ENCODE peak calls at places on chromosomes 1 and 21, in six cellular contexts. One of them, this sample, is unnamed.

GRCh38 chr21:42144221-42144620 is 73.1 kb downstream of the UMODL1 start:
- DNase-seq in BJ: no peak
- DNase-seq in GM12865: no peak
- DNase-seq in heart right ventricle: no peak
- DNase-seq in tibial artery: no peak
- DNase-seq in osteocyte: no peak
- DNase-seq in this sample: no peak

GRCh38 chr1:151309851-151310323 is 17.3 kb downstream of the PI4KB start:
- DNase-seq in BJ: no peak
- DNase-seq in heart right ventricle: no peak
- DNase-seq in tibial artery: no peak
- DNase-seq in osteocyte: no peak
- DNase-seq in GM12865: no peak
- DNase-seq in this sample: no peak

GRCh38 chr1:5938068-5938740 is 54.0 kb downstream of the NPHP4 start:
- DNase-seq in heart right ventricle: no peak
- DNase-seq in tibial artery: no peak
- DNase-seq in GM12865: no peak
- DNase-seq in BJ: peak
- DNase-seq in osteocyte: peak
- DNase-seq in this sample: peak

GRCh38 chr1:111448482-111448917 is 556 bp downstream of the WDR77 start:
- DNase-seq in GM12865: no peak
- DNase-seq in heart right ventricle: no peak
- DNase-seq in tibial artery: no peak
- DNase-seq in BJ: no peak
- DNase-seq in osteocyte: no peak
- DNase-seq in this sample: peak

GRCh38 chr1:117110774-117111173 is 10.8 kb downstream of the TRIM45 start:
- DNase-seq in BJ: no peak
- DNase-seq in heart right ventricle: no peak
- DNase-seq in osteocyte: no peak
- DNase-seq in tibial artery: no peak
- DNase-seq in GM12865: no peak
- DNase-seq in this sample: no peak

GRCh38 chr1:107940178-107940577 is 24.8 kb downstream of the VAV3 start:
- DNase-seq in BJ: no peak
- DNase-seq in GM12865: no peak
- DNase-seq in tibial artery: no peak
- DNase-seq in heart right ventricle: peak
- DNase-seq in osteocyte: no peak
- DNase-seq in this sample: no peak

GRCh38 chr1:234862944-234863515 is 253.1 kb upstream of the IRF2BP2 start:
- DNase-seq in osteocyte: no peak
- DNase-seq in heart right ventricle: peak
- DNase-seq in BJ: peak
- DNase-seq in GM12865: no peak
- DNase-seq in tibial artery: peak
- DNase-seq in this sample: no peak

GRCh38 chr1:107545056-107545597 is 404.3 kb downstream of the NTNG1 start:
- DNase-seq in heart right ventricle: no peak
- DNase-seq in osteocyte: no peak
- DNase-seq in BJ: no peak
- DNase-seq in tibial artery: no peak
- DNase-seq in GM12865: no peak
- DNase-seq in this sample: no peak

GRCh38 chr1:156490401-156491032 is 10.1 kb downstream of the MEF2D start:
- DNase-seq in osteocyte: no peak
- DNase-seq in heart right ventricle: peak
- DNase-seq in BJ: no peak
- DNase-seq in GM12865: peak
- DNase-seq in tibial artery: no peak
- DNase-seq in this sample: no peak

GRCh38 chr1:35539824-35540261 is 17.4 kb downstream of the KIAA0319L start:
- DNase-seq in heart right ventricle: no peak
- DNase-seq in tibial artery: no peak
- DNase-seq in osteocyte: no peak
- DNase-seq in BJ: no peak
- DNase-seq in GM12865: peak
- DNase-seq in this sample: no peak

GRCh38 chr1:67355745-67356424 is 48.2 kb downstream of the IL12RB2 start:
- DNase-seq in osteocyte: no peak
- DNase-seq in heart right ventricle: no peak
- DNase-seq in GM12865: no peak
- DNase-seq in BJ: peak
- DNase-seq in tibial artery: no peak
- DNase-seq in this sample: no peak

GRCh38 chr1:47388548-47389238 is 27.4 kb upstream of the FOXE3 start:
- DNase-seq in osteocyte: peak
- DNase-seq in heart right ventricle: peak
- DNase-seq in BJ: no peak
- DNase-seq in tibial artery: peak
- DNase-seq in GM12865: peak
- DNase-seq in this sample: no peak

GRCh38 chr1:33791251-33791650 is 72.6 kb upstream of the HMGB4 start:
- DNase-seq in heart right ventricle: no peak
- DNase-seq in osteocyte: peak
- DNase-seq in BJ: no peak
- DNase-seq in GM12865: no peak
- DNase-seq in tibial artery: no peak
- DNase-seq in this sample: no peak

GRCh38 chr1:53328490-53329182 is 766 bp upstream of the LRP8 start:
- DNase-seq in GM12865: peak
- DNase-seq in osteocyte: no peak
- DNase-seq in tibial artery: peak
- DNase-seq in BJ: no peak
- DNase-seq in heart right ventricle: no peak
- DNase-seq in this sample: no peak

GRCh38 chr1:196115641-196116040 is 492.6 kb downstream of the KCNT2 start:
- DNase-seq in BJ: peak
- DNase-seq in tibial artery: peak
- DNase-seq in heart right ventricle: peak
- DNase-seq in osteocyte: no peak
- DNase-seq in GM12865: no peak
- DNase-seq in this sample: no peak

GRCh38 chr1:85850238-85850637 is 142.0 kb upstream of the ZNHIT6 start:
- DNase-seq in tibial artery: no peak
- DNase-seq in osteocyte: no peak
- DNase-seq in GM12865: peak
- DNase-seq in BJ: peak
- DNase-seq in heart right ventricle: no peak
- DNase-seq in this sample: no peak

GRCh38 chr1:97202481-97202880 is 480.9 kb downstream of the PTBP2 start:
- DNase-seq in osteocyte: no peak
- DNase-seq in GM12865: no peak
- DNase-seq in BJ: no peak
- DNase-seq in heart right ventricle: no peak
- DNase-seq in tibial artery: no peak
- DNase-seq in this sample: no peak

GRCh38 chr1:162385702-162386101 is 4.2 kb downstream of the C1orf226 start:
- DNase-seq in GM12865: no peak
- DNase-seq in heart right ventricle: no peak
- DNase-seq in tibial artery: no peak
- DNase-seq in osteocyte: peak
- DNase-seq in BJ: no peak
- DNase-seq in this sample: peak

GRCh38 chr1:247357062-247357780 is 25.6 kb upstream of the ZNF496 start:
- DNase-seq in tibial artery: no peak
- DNase-seq in GM12865: no peak
- DNase-seq in osteocyte: no peak
- DNase-seq in BJ: no peak
- DNase-seq in heart right ventricle: peak
- DNase-seq in this sample: no peak

GRCh38 chr1:213070399-213070798 is 19.4 kb downstream of the RPS6KC1 start:
- DNase-seq in BJ: no peak
- DNase-seq in osteocyte: no peak
- DNase-seq in GM12865: peak
- DNase-seq in tibial artery: no peak
- DNase-seq in heart right ventricle: peak
- DNase-seq in this sample: no peak

GRCh38 chr1:207282496-207283380 is 38.7 kb upstream of the CD55 start:
- DNase-seq in GM12865: no peak
- DNase-seq in BJ: no peak
- DNase-seq in heart right ventricle: no peak
- DNase-seq in osteocyte: no peak
- DNase-seq in tibial artery: no peak
- DNase-seq in this sample: no peak

GRCh38 chr21:31181089-31181757 is 142.9 kb upstream of the KRTAP19-8 start:
- DNase-seq in osteocyte: no peak
- DNase-seq in BJ: no peak
- DNase-seq in GM12865: no peak
- DNase-seq in heart right ventricle: no peak
- DNase-seq in tibial artery: no peak
- DNase-seq in this sample: no peak

GRCh38 chr1:88350648-88351047 is 333.4 kb upstream of the PKN2 start:
- DNase-seq in osteocyte: no peak
- DNase-seq in heart right ventricle: no peak
- DNase-seq in BJ: no peak
- DNase-seq in tibial artery: no peak
- DNase-seq in GM12865: no peak
- DNase-seq in this sample: no peak

GRCh38 chr1:34777519-34778321 is 3.3 kb upstream of the GJB3 start:
- DNase-seq in BJ: no peak
- DNase-seq in heart right ventricle: no peak
- DNase-seq in GM12865: no peak
- DNase-seq in osteocyte: no peak
- DNase-seq in tibial artery: no peak
- DNase-seq in this sample: no peak

GRCh38 chr1:236951672-236952071 is 52.6 kb downstream of the MT1HL1 start:
- DNase-seq in tibial artery: no peak
- DNase-seq in heart right ventricle: no peak
- DNase-seq in GM12865: no peak
- DNase-seq in osteocyte: no peak
- DNase-seq in BJ: no peak
- DNase-seq in this sample: no peak

GRCh38 chr1:149936076-149936991 is at the start of gene MTMR11:
- DNase-seq in heart right ventricle: no peak
- DNase-seq in osteocyte: no peak
- DNase-seq in BJ: no peak
- DNase-seq in GM12865: no peak
- DNase-seq in tibial artery: peak
- DNase-seq in this sample: no peak

GRCh38 chr1:149937779-149938178 is 1.1 kb upstream of the MTMR11 start:
- DNase-seq in BJ: no peak
- DNase-seq in heart right ventricle: no peak
- DNase-seq in tibial artery: no peak
- DNase-seq in osteocyte: no peak
- DNase-seq in GM12865: peak
- DNase-seq in this sample: no peak

GRCh38 chr1:149934326-149934725 is 2.4 kb downstream of the MTMR11 start:
- DNase-seq in BJ: no peak
- DNase-seq in osteocyte: no peak
- DNase-seq in tibial artery: no peak
- DNase-seq in heart right ventricle: no peak
- DNase-seq in GM12865: no peak
- DNase-seq in this sample: no peak

GRCh38 chr1:149940427-149940826 is 3.7 kb upstream of the MTMR11 start:
- DNase-seq in osteocyte: no peak
- DNase-seq in GM12865: no peak
- DNase-seq in heart right ventricle: no peak
- DNase-seq in BJ: no peak
- DNase-seq in tibial artery: no peak
- DNase-seq in this sample: no peak

GRCh38 chr1:149936992-149937705 is 470 bp upstream of the MTMR11 start:
- DNase-seq in tibial artery: no peak
- DNase-seq in osteocyte: no peak
- DNase-seq in heart right ventricle: no peak
- DNase-seq in BJ: no peak
- DNase-seq in GM12865: peak
- DNase-seq in this sample: no peak
- TF ChIP-seq CTCF in tibial artery: no peak
- TF ChIP-seq CTCF in osteocyte: no peak
- TF ChIP-seq CTCF in heart right ventricle: no peak
- TF ChIP-seq CTCF in BJ: peak
- TF ChIP-seq CTCF in GM12865: no peak
- TF ChIP-seq CTCF in this sample: no peak

DNA sequence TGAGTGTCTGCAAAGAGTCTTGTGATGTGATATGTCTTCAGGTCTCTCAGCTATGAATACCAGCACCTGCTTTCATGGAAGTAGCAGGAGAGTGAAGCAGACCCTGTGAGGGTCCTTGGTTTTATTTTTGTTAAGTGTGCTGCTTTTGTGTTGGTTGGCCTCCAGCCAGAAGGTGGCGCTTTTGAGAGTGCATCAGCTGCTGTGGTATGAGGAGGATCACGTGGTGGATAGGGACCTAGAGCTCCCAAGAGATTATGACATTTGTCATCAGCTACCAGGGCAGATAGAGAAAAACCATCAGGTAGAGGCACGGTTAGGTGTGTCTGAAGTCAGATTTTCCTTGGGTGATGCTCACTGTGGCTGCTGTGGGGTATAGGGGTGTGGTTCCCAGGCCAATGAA is 1232.1 kb downstream of the MRPL39 start:
- DNase-seq in BJ: no peak
- DNase-seq in heart right ventricle: no peak
- DNase-seq in osteocyte: no peak
- DNase-seq in GM12865: peak
- DNase-seq in tibial artery: no peak
- DNase-seq in this sample: no peak
- TF ChIP-seq CTCF in BJ: no peak
- TF ChIP-seq CTCF in heart right ventricle: no peak
- TF ChIP-seq CTCF in osteocyte: no peak
- TF ChIP-seq CTCF in GM12865: peak
- TF ChIP-seq CTCF in tibial artery: no peak
- TF ChIP-seq CTCF in this sample: no peak

DNA sequence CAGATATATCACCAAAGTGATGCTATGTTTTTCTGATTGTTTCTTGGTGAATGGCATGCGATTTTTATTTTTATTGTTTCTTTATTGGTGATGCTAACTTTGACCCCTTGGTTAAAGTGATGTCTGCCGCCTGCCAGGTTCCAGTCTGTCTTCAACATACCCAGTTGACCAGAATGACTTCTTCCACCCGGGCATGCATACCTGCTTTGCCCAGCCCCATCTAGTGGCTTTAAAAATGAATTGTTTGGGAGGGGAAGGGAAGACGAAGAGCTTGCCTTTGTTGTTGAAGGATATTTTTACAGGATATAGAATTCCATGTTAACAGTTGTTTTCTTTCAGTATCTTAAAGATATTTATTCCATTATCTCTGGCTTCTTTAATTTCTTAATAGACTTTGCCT is 65.1 kb downstream of the ATG4C start:
- DNase-seq in tibial artery: no peak
- DNase-seq in BJ: no peak
- DNase-seq in GM12865: no peak
- DNase-seq in heart right ventricle: no peak
- DNase-seq in osteocyte: no peak
- DNase-seq in this sample: no peak
- TF ChIP-seq CTCF in tibial artery: no peak
- TF ChIP-seq CTCF in BJ: no peak
- TF ChIP-seq CTCF in GM12865: no peak
- TF ChIP-seq CTCF in heart right ventricle: peak
- TF ChIP-seq CTCF in osteocyte: peak
- TF ChIP-seq CTCF in this sample: peak

DNA sequence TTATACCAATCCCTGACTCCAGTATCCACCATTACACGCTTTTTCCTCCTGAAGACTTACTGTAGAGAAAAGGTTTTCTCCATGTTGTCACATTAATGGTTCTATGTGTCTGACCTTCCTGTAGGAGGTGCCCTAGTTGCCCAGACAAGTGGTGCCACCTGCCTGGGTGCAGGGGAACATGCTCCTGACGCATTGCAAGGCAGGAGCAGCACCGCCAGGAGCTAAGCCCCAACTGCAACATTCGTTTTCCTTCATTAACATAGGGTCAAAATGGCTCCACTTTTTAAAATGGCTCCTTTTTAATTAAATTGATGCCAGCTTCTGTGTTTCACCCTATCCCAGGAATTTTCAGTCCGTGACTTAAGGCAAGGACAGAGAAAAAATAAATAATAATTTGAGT is 220.1 kb upstream of the SAMSN1 start:
- DNase-seq in osteocyte: no peak
- DNase-seq in BJ: no peak
- DNase-seq in GM12865: no peak
- DNase-seq in heart right ventricle: no peak
- DNase-seq in tibial artery: no peak
- DNase-seq in this sample: no peak
- TF ChIP-seq CTCF in osteocyte: no peak
- TF ChIP-seq CTCF in BJ: no peak
- TF ChIP-seq CTCF in GM12865: no peak
- TF ChIP-seq CTCF in heart right ventricle: no peak
- TF ChIP-seq CTCF in tibial artery: no peak
- TF ChIP-seq CTCF in this sample: no peak